ENCODE peak calls at places on chromosomes 16 and 17, in ten cellular contexts. One of them, this sample, is unnamed.

GRCh38 chr17:74737299-74738050 is 419 bp downstream of the RAB37 start:
- DNase-seq in non-pigmented ciliary epithelial cell: no peak
- DNase-seq in heart right ventricle: no peak
- DNase-seq in CD8-positive, alpha-beta memory T cell: peak; percentile 58
- DNase-seq in smooth muscle cell of the brain vasculature: no peak
- DNase-seq in NCI-H2171 treated with DMSO at 0.1 percent for 48 hours: peak; percentile 76
- DNase-seq in stimulated activated naive B cell treated with anti-CD40 and anti-IgM and Interleukin-4, amounts not matched to agents 10 μg/mL and 1 μg/mL and 100 μg/mL, for 72 hours: no peak
- DNase-seq in mucosa of descending colon: peak; percentile 67
- DNase-seq in activated CD4-positive, alpha-beta T cell treated with anti-CD3 and anti-CD28 coated beads for 48 hours: peak; percentile 61
- DNase-seq in body of pancreas: no peak
- DNase-seq in this sample: peak; percentile 65

GRCh38 chr17:7097940-7098339 is 16.7 kb downstream of the ASGR2 start:
- DNase-seq in non-pigmented ciliary epithelial cell: no peak
- DNase-seq in heart right ventricle: no peak
- DNase-seq in CD8-positive, alpha-beta memory T cell: no peak
- DNase-seq in smooth muscle cell of the brain vasculature: no peak
- DNase-seq in NCI-H2171 treated with DMSO at 0.1 percent for 48 hours: no peak
- DNase-seq in stimulated activated naive B cell treated with anti-CD40 and anti-IgM and Interleukin-4, amounts not matched to agents 10 μg/mL and 1 μg/mL and 100 μg/mL, for 72 hours: no peak
- DNase-seq in mucosa of descending colon: no peak
- DNase-seq in activated CD4-positive, alpha-beta T cell treated with anti-CD3 and anti-CD28 coated beads for 48 hours: no peak
- DNase-seq in body of pancreas: no peak
- DNase-seq in this sample: no peak

GRCh38 chr17:4944163-4944553 is 4.1 kb downstream of the RNF167 start:
- DNase-seq in non-pigmented ciliary epithelial cell: no peak
- DNase-seq in heart right ventricle: no peak
- DNase-seq in CD8-positive, alpha-beta memory T cell: peak; percentile 66
- DNase-seq in smooth muscle cell of the brain vasculature: no peak
- DNase-seq in NCI-H2171 treated with DMSO at 0.1 percent for 48 hours: no peak
- DNase-seq in stimulated activated naive B cell treated with anti-CD40 and anti-IgM and Interleukin-4, amounts not matched to agents 10 μg/mL and 1 μg/mL and 100 μg/mL, for 72 hours: no peak
- DNase-seq in mucosa of descending colon: peak; percentile 68
- DNase-seq in activated CD4-positive, alpha-beta T cell treated with anti-CD3 and anti-CD28 coated beads for 48 hours: peak; percentile 72
- DNase-seq in body of pancreas: no peak
- DNase-seq in this sample: peak; percentile 72

GRCh38 chr16:88815901-88816589 is 4.3 kb upstream of the APRT start:
- DNase-seq in non-pigmented ciliary epithelial cell: no peak
- DNase-seq in heart right ventricle: no peak
- DNase-seq in CD8-positive, alpha-beta memory T cell: peak; percentile 61
- DNase-seq in smooth muscle cell of the brain vasculature: no peak
- DNase-seq in NCI-H2171 treated with DMSO at 0.1 percent for 48 hours: peak; percentile 61
- DNase-seq in stimulated activated naive B cell treated with anti-CD40 and anti-IgM and Interleukin-4, amounts not matched to agents 10 μg/mL and 1 μg/mL and 100 μg/mL, for 72 hours: peak; percentile 49
- DNase-seq in mucosa of descending colon: peak; percentile 58
- DNase-seq in activated CD4-positive, alpha-beta T cell treated with anti-CD3 and anti-CD28 coated beads for 48 hours: peak; percentile 72
- DNase-seq in body of pancreas: peak; percentile 69
- DNase-seq in this sample: no peak

GRCh38 chr16:57815987-57816745 is 13.9 kb upstream of the KIFC3 start:
- DNase-seq in non-pigmented ciliary epithelial cell: peak; percentile 71
- DNase-seq in heart right ventricle: peak; percentile 90
- DNase-seq in CD8-positive, alpha-beta memory T cell: no peak
- DNase-seq in smooth muscle cell of the brain vasculature: peak; percentile 62
- DNase-seq in NCI-H2171 treated with DMSO at 0.1 percent for 48 hours: peak; percentile 92
- DNase-seq in stimulated activated naive B cell treated with anti-CD40 and anti-IgM and Interleukin-4, amounts not matched to agents 10 μg/mL and 1 μg/mL and 100 μg/mL, for 72 hours: no peak
- DNase-seq in mucosa of descending colon: peak; percentile 88
- DNase-seq in activated CD4-positive, alpha-beta T cell treated with anti-CD3 and anti-CD28 coated beads for 48 hours: peak; percentile 57
- DNase-seq in body of pancreas: peak; percentile 88
- DNase-seq in this sample: peak; percentile 82

GRCh38 chr16:29849505-29849904 is 13.5 kb downstream of the CDIPT start:
- DNase-seq in non-pigmented ciliary epithelial cell: no peak
- DNase-seq in heart right ventricle: no peak
- DNase-seq in CD8-positive, alpha-beta memory T cell: no peak
- DNase-seq in smooth muscle cell of the brain vasculature: no peak
- DNase-seq in NCI-H2171 treated with DMSO at 0.1 percent for 48 hours: no peak
- DNase-seq in stimulated activated naive B cell treated with anti-CD40 and anti-IgM and Interleukin-4, amounts not matched to agents 10 μg/mL and 1 μg/mL and 100 μg/mL, for 72 hours: no peak
- DNase-seq in mucosa of descending colon: no peak
- DNase-seq in activated CD4-positive, alpha-beta T cell treated with anti-CD3 and anti-CD28 coated beads for 48 hours: no peak
- DNase-seq in body of pancreas: no peak
- DNase-seq in this sample: no peak

GRCh38 chr16:14244344-14245010 is 173.4 kb downstream of the MRTFB start:
- DNase-seq in non-pigmented ciliary epithelial cell: no peak
- DNase-seq in heart right ventricle: no peak
- DNase-seq in CD8-positive, alpha-beta memory T cell: no peak
- DNase-seq in smooth muscle cell of the brain vasculature: no peak
- DNase-seq in NCI-H2171 treated with DMSO at 0.1 percent for 48 hours: no peak
- DNase-seq in stimulated activated naive B cell treated with anti-CD40 and anti-IgM and Interleukin-4, amounts not matched to agents 10 μg/mL and 1 μg/mL and 100 μg/mL, for 72 hours: no peak
- DNase-seq in mucosa of descending colon: no peak
- DNase-seq in activated CD4-positive, alpha-beta T cell treated with anti-CD3 and anti-CD28 coated beads for 48 hours: no peak
- DNase-seq in body of pancreas: no peak
- DNase-seq in this sample: no peak

GRCh38 chr16:10180771-10181163 is 1.5 kb downstream of the GRIN2A start:
- DNase-seq in non-pigmented ciliary epithelial cell: no peak
- DNase-seq in heart right ventricle: peak; percentile 13
- DNase-seq in CD8-positive, alpha-beta memory T cell: no peak
- DNase-seq in smooth muscle cell of the brain vasculature: no peak
- DNase-seq in NCI-H2171 treated with DMSO at 0.1 percent for 48 hours: no peak
- DNase-seq in stimulated activated naive B cell treated with anti-CD40 and anti-IgM and Interleukin-4, amounts not matched to agents 10 μg/mL and 1 μg/mL and 100 μg/mL, for 72 hours: peak; percentile 42
- DNase-seq in mucosa of descending colon: no peak
- DNase-seq in activated CD4-positive, alpha-beta T cell treated with anti-CD3 and anti-CD28 coated beads for 48 hours: peak; percentile 62
- DNase-seq in body of pancreas: peak; percentile 57
- DNase-seq in this sample: no peak

GRCh38 chr17:34420254-34420766 is 57.3 kb upstream of the CCL1 start:
- DNase-seq in non-pigmented ciliary epithelial cell: peak; percentile 13
- DNase-seq in heart right ventricle: peak; percentile 51
- DNase-seq in CD8-positive, alpha-beta memory T cell: peak; percentile 48
- DNase-seq in smooth muscle cell of the brain vasculature: peak; percentile 31
- DNase-seq in NCI-H2171 treated with DMSO at 0.1 percent for 48 hours: peak; percentile 81
- DNase-seq in stimulated activated naive B cell treated with anti-CD40 and anti-IgM and Interleukin-4, amounts not matched to agents 10 μg/mL and 1 μg/mL and 100 μg/mL, for 72 hours: peak; percentile 51
- DNase-seq in mucosa of descending colon: no peak
- DNase-seq in activated CD4-positive, alpha-beta T cell treated with anti-CD3 and anti-CD28 coated beads for 48 hours: peak; percentile 73
- DNase-seq in body of pancreas: peak; percentile 74
- DNase-seq in this sample: peak; percentile 50

GRCh38 chr17:34569591-34569990 is 9.8 kb upstream of the TMEM132E start:
- DNase-seq in non-pigmented ciliary epithelial cell: no peak
- DNase-seq in heart right ventricle: no peak
- DNase-seq in CD8-positive, alpha-beta memory T cell: no peak
- DNase-seq in smooth muscle cell of the brain vasculature: no peak
- DNase-seq in NCI-H2171 treated with DMSO at 0.1 percent for 48 hours: no peak
- DNase-seq in stimulated activated naive B cell treated with anti-CD40 and anti-IgM and Interleukin-4, amounts not matched to agents 10 μg/mL and 1 μg/mL and 100 μg/mL, for 72 hours: no peak
- DNase-seq in mucosa of descending colon: no peak
- DNase-seq in activated CD4-positive, alpha-beta T cell treated with anti-CD3 and anti-CD28 coated beads for 48 hours: no peak
- DNase-seq in body of pancreas: no peak
- DNase-seq in this sample: no peak

GRCh38 chr17:10309003-10309974 is 63.5 kb downstream of the MYH13 start:
- DNase-seq in non-pigmented ciliary epithelial cell: no peak
- DNase-seq in heart right ventricle: no peak
- DNase-seq in CD8-positive, alpha-beta memory T cell: no peak
- DNase-seq in smooth muscle cell of the brain vasculature: no peak
- DNase-seq in NCI-H2171 treated with DMSO at 0.1 percent for 48 hours: no peak
- DNase-seq in stimulated activated naive B cell treated with anti-CD40 and anti-IgM and Interleukin-4, amounts not matched to agents 10 μg/mL and 1 μg/mL and 100 μg/mL, for 72 hours: no peak
- DNase-seq in mucosa of descending colon: no peak
- DNase-seq in activated CD4-positive, alpha-beta T cell treated with anti-CD3 and anti-CD28 coated beads for 48 hours: no peak
- DNase-seq in body of pancreas: no peak
- DNase-seq in this sample: no peak

GRCh38 chr16:77250395-77250794 is 51.2 kb downstream of the SYCE1L start:
- DNase-seq in non-pigmented ciliary epithelial cell: no peak
- DNase-seq in heart right ventricle: no peak
- DNase-seq in CD8-positive, alpha-beta memory T cell: no peak
- DNase-seq in smooth muscle cell of the brain vasculature: no peak
- DNase-seq in NCI-H2171 treated with DMSO at 0.1 percent for 48 hours: no peak
- DNase-seq in stimulated activated naive B cell treated with anti-CD40 and anti-IgM and Interleukin-4, amounts not matched to agents 10 μg/mL and 1 μg/mL and 100 μg/mL, for 72 hours: no peak
- DNase-seq in mucosa of descending colon: no peak
- DNase-seq in activated CD4-positive, alpha-beta T cell treated with anti-CD3 and anti-CD28 coated beads for 48 hours: no peak
- DNase-seq in body of pancreas: no peak
- DNase-seq in this sample: no peak

GRCh38 chr17:73901661-73902415 is 257.6 kb upstream of the SDK2 start:
- DNase-seq in non-pigmented ciliary epithelial cell: no peak
- DNase-seq in heart right ventricle: peak; percentile 27
- DNase-seq in CD8-positive, alpha-beta memory T cell: no peak
- DNase-seq in smooth muscle cell of the brain vasculature: no peak
- DNase-seq in NCI-H2171 treated with DMSO at 0.1 percent for 48 hours: no peak
- DNase-seq in stimulated activated naive B cell treated with anti-CD40 and anti-IgM and Interleukin-4, amounts not matched to agents 10 μg/mL and 1 μg/mL and 100 μg/mL, for 72 hours: no peak
- DNase-seq in mucosa of descending colon: peak; percentile 78
- DNase-seq in activated CD4-positive, alpha-beta T cell treated with anti-CD3 and anti-CD28 coated beads for 48 hours: peak; percentile 36
- DNase-seq in body of pancreas: peak; percentile 63
- DNase-seq in this sample: peak; percentile 53

GRCh38 chr17:43579570-43580140 is 33.5 kb upstream of the ETV4 start:
- DNase-seq in non-pigmented ciliary epithelial cell: peak; percentile 75
- DNase-seq in heart right ventricle: no peak
- DNase-seq in CD8-positive, alpha-beta memory T cell: no peak
- DNase-seq in smooth muscle cell of the brain vasculature: no peak
- DNase-seq in NCI-H2171 treated with DMSO at 0.1 percent for 48 hours: no peak
- DNase-seq in stimulated activated naive B cell treated with anti-CD40 and anti-IgM and Interleukin-4, amounts not matched to agents 10 μg/mL and 1 μg/mL and 100 μg/mL, for 72 hours: no peak
- DNase-seq in mucosa of descending colon: no peak
- DNase-seq in activated CD4-positive, alpha-beta T cell treated with anti-CD3 and anti-CD28 coated beads for 48 hours: no peak
- DNase-seq in body of pancreas: no peak
- DNase-seq in this sample: no peak

This sample was measured in MV-4-11.